ENCODE peak calls at places on chromosomes 16 and 17, in seven cellular contexts. Z is heart left ventricle; C is CD8-positive, alpha-beta T cell; A is CD4-positive, alpha-beta T cell; V is body of pancreas; M is breast epithelium; R is transverse colon. X is an unnamed sample.

GRCh38 chr16:74982303-74982702 is 2.6 kb downstream of the WDR59 start:
- DNase-seq in V (no peak), M (no peak), R (no peak), A (no peak), C (no peak), Z (no peak), X (no peak)

GRCh38 chr16:89741342-89742014 is 20.1 kb downstream of the ZNF276 start:
- DNase-seq in Z (no peak), R (no peak), V (no peak), A (no peak), M (no peak), C (no peak), X (no peak)

GRCh38 chr17:79803997-79804855 is 7.3 kb upstream of the CBX8 start:
- DNase-seq in R (no peak), Z (no peak), V (no peak), C (no peak), A (no peak), M (no peak), X (no peak)

GRCh38 chr17:2967515-2967914 is 95.9 kb downstream of the OR1D5 start:
- DNase-seq in R (no peak), V (no peak), Z (no peak), M (peak; percentile 22), C (no peak), A (no peak), X (no peak)

GRCh38 chr17:70091681-70092080 is 16.7 kb downstream of the KCNJ16 start:
- DNase-seq in R (no peak), V (no peak), C (no peak), A (no peak), Z (no peak), M (no peak), X (no peak)

GRCh38 chr16:21203155-21203797 is 8.1 kb downstream of the ZP2 start:
- DNase-seq in V (no peak), M (no peak), C (no peak), A (no peak), Z (no peak), R (no peak), X (no peak)

GRCh38 chr17:33385713-33386112 is 92.6 kb upstream of the ASIC2 start:
- DNase-seq in C (no peak), A (no peak), V (no peak), Z (no peak), M (no peak), R (no peak), X (no peak)

GRCh38 chr17:17819111-17819510 is 17.7 kb downstream of the SREBF1 start:
- DNase-seq in Z (no peak), R (no peak), V (no peak), M (no peak), C (no peak), A (no peak), X (no peak)

GRCh38 chr17:1006054-1006453 is 9.1 kb downstream of the TIMM22 start:
- DNase-seq in C (no peak), A (no peak), M (peak; percentile 46), Z (no peak), R (peak; percentile 59), V (peak; percentile 77), X (no peak)

GRCh38 chr17:6208608-6209180 is 138.5 kb downstream of the WSCD1 start:
- DNase-seq in V (no peak), A (no peak), Z (no peak), C (no peak), R (no peak), M (no peak), X (no peak)

GRCh38 chr17:78889525-78889924 is 13.5 kb downstream of the CEP295NL start:
- DNase-seq in A (no peak), C (no peak), R (peak; percentile 43), M (no peak), V (no peak), Z (no peak), X (no peak)

GRCh38 chr17:7563115-7563869 is 1.6 kb downstream of the SENP3 start:
- DNase-seq in Z (no peak), V (no peak), M (no peak), A (no peak), C (no peak), R (no peak), X (no peak)

GRCh38 chr17:76736349-76737081 is 616 bp downstream of the SRSF2 start:
- DNase-seq in R (peak; percentile 82), Z (peak; percentile 87), V (peak; percentile 81), A (peak; percentile 56), C (peak; percentile 61), M (peak; percentile 61), X (peak; percentile 78)

GRCh38 chr17:37322826-37323561 is 52.8 kb upstream of the C17orf78 start:
- DNase-seq in V (no peak), R (no peak), A (no peak), Z (no peak), C (no peak), M (no peak), X (no peak)

GRCh38 chr16:66376577-66377326 is 10.3 kb downstream of the CDH5 start:
- DNase-seq in A (no peak), C (no peak), V (no peak), R (no peak), M (no peak), Z (no peak), X (no peak)

GRCh38 chr17:15742051-15742795 is 10.1 kb downstream of the TBC1D26 start:
- DNase-seq in V (no peak), R (no peak), C (no peak), Z (no peak), A (no peak), M (no peak), X (no peak)

GRCh38 chr17:79038545-79039135 is 14.7 kb downstream of the C1QTNF1 start:
- DNase-seq in M (no peak), Z (no peak), V (no peak), A (no peak), R (no peak), C (no peak), X (no peak)

GRCh38 chr16:35182043-35182677 is 1722.7 kb downstream of the TP53TG3F start:
- DNase-seq in R (no peak), A (no peak), V (no peak), Z (no peak), C (no peak), M (no peak), X (no peak)

GRCh38 chr16:20073203-20074088 is at the start of gene GPR139:
- DNase-seq in Z (no peak), C (no peak), M (no peak), V (no peak), R (no peak), A (no peak), X (no peak)
- TF ChIP-seq CTCF in Z (no peak), C (no peak), M (no peak), V (no peak), R (no peak), A (no peak), X (no peak)

GRCh38 chr17:40283662-40284061 is 4.0 kb upstream of the CDC6 start:
- DNase-seq in M (no peak), V (no peak), R (no peak), A (no peak), Z (no peak), C (no peak), X (no peak)
- H3K27ac ChIP-seq in M (peak overlapping the region; percentile 55), V (peak overlapping the region; percentile 68), R (peak overlapping the region; percentile 82), A (no peak overlapping the region), Z (peak overlapping the region; percentile 75), C (no peak overlapping the region), X (no peak overlapping the region)

GRCh38 chr17:64403881-64404460 is 13.3 kb upstream of the PECAM1 start:
- DNase-seq in R (no peak), V (no peak), C (no peak), M (no peak), A (no peak), Z (no peak), X (no peak)
- H3K9me3 ChIP-seq in R (no peaks in the 10 kb centered on the region), V (no peaks in the 10 kb centered on the region), C (no peaks in the 10 kb centered on the region), M (no peaks in the 10 kb centered on the region), A (no peaks in the 10 kb centered on the region), Z (no peaks in the 10 kb centered on the region), X (no peaks in the 10 kb centered on the region)

GRCh38 chr16:55643161-55643970 is 12.4 kb upstream of the SLC6A2 start:
- DNase-seq in A (no peak), M (no peak), V (peak; percentile 21), Z (no peak), R (peak; percentile 10), C (no peak), X (no peak)
- TF ChIP-seq CTCF in A (no peak), M (no peak), V (peak; percentile 18), Z (peak; percentile 22), R (no peak), C (no peak), X (no peak)

GRCh38 chr16:72620853-72621252 is 427.1 kb downstream of the ZFHX3 start:
- DNase-seq in R (no peak), V (no peak), M (no peak), C (no peak), Z (no peak), A (no peak), X (no peak)
- H3K27ac ChIP-seq in R (no peak overlapping the region), V (no peak overlapping the region), M (no peak overlapping the region), C (no peak overlapping the region), Z (no peak overlapping the region), A (no peak overlapping the region), X (no peak overlapping the region)

GRCh38 chr17:11558681-11559234 is 39.5 kb upstream of the DNAH9 start:
- DNase-seq in Z (no peak), C (no peak), V (no peak), R (no peak), A (no peak), M (no peak), X (no peak)
- H3K9me3 ChIP-seq in Z (no peaks in the 10 kb centered on the region), C (no peaks in the 10 kb centered on the region), V (no peaks in the 10 kb centered on the region), R (no peaks in the 10 kb centered on the region), A (no peaks in the 10 kb centered on the region), M (no peaks in the 10 kb centered on the region), X (peaks cover 2% of the 10 kb centered on the region)

GRCh38 chr16:49623501-49624266 is 232.2 kb downstream of the ZNF423 start:
- DNase-seq in V (no peak), C (no peak), R (no peak), Z (no peak), A (no peak), M (no peak), X (no peak)
- TF ChIP-seq CTCF in V (no peak), C (no peak), R (no peak), Z (no peak), A (no peak), M (no peak), X (no peak)

DNA sequence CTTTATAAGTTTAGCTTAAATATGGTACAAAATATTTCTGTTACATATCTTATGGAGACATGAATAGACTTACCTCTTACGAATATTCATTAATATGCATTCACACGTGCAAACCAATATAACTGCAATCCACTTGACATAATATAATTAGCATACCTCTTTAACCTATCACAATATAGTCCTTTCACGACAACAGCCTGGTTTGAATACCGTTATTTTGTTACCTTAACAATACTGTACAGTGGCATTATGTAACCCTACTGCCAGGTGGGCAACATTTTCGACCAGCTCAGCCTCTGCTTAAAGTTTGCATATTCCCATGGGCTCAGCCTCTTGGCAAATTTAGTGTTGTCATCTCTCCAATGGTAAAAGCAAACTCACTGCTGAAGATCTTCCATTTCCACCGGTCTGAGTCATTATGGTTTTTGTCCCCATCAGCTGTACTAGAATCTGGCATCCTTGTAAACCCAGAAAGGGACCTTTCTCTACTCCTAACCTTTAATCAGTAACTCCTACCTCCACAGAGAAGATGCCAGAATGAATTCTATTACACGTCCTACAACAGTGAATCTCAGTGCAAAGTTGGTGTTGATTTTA is 46.0 kb downstream of the ZNF652 start:
- DNase-seq in Z (no peak), R (no peak), V (no peak), A (no peak), C (no peak), M (no peak), X (no peak)
- H3K27ac ChIP-seq in Z (no peak overlapping the region), R (no peak overlapping the region), V (peak overlapping the region; percentile 47), A (no peak overlapping the region), C (no peak overlapping the region), M (peak overlapping the region; percentile 72), X (no peak overlapping the region)

GRCh38 chr16:3304370-3304769 is 860 bp downstream of the TIGD7 start:
- DNase-seq in V (no peak), C (no peak), R (no peak), M (no peak), Z (no peak), A (no peak), X (no peak)
- H3K9me3 ChIP-seq in V (no peaks in the 10 kb centered on the region), C (peaks cover 26% of the 10 kb centered on the region), R (peaks cover 57% of the 10 kb centered on the region), M (peaks cover 72% of the 10 kb centered on the region), Z (peaks cover 14% of the 10 kb centered on the region), A (peaks cover 42% of the 10 kb centered on the region), X (peaks cover 2% of the 10 kb centered on the region)

X was measured in lung.